ENCODE peak calls at places on chromosomes 3 and 15, in five cellular contexts. Q is CD8-positive, alpha-beta T cell; U is pancreas; N is BE2C; M is colonic mucosa. R is an unnamed sample.

GRCh38 chr3:182486459-182486858 is 306.8 kb upstream of the ATP11B start:
- DNase-seq in N (no peak), Q (no peak), U (no peak), M (no peak), R (no peak)

GRCh38 chr3:33717616-33717865 is 513 bp downstream of the CLASP2 start:
- DNase-seq in Q (peak; percentile 53), U (peak; percentile 85), N (peak; percentile 45), M (peak; percentile 82), R (peak; percentile 94)

GRCh38 chr3:170327040-170327808 is 30.3 kb upstream of the SKIL start:
- DNase-seq in M (no peak), U (no peak), N (no peak), Q (no peak), R (no peak)

GRCh38 chr15:87671289-87671688 is 585.2 kb downstream of the NTRK3 start:
- DNase-seq in N (no peak), Q (no peak), U (no peak), M (no peak), R (no peak)

GRCh38 chr3:38611866-38612265 is 37.6 kb downstream of the SCN5A start:
- DNase-seq in U (no peak), Q (no peak), M (no peak), N (no peak), R (no peak)

GRCh38 chr3:126540946-126541627 is 17.1 kb downstream of the CHST13 start:
- DNase-seq in Q (no peak), U (peak; percentile 31), N (no peak), M (no peak), R (peak; percentile 73)

GRCh38 chr3:45583021-45583851 is 11.3 kb upstream of the LIMD1 start:
- DNase-seq in M (peak; percentile 37), N (peak; percentile 56), Q (no peak), U (no peak), R (no peak)

GRCh38 chr15:31544361-31544760 is 217.7 kb downstream of the KLF13 start:
- DNase-seq in N (no peak), Q (no peak), U (no peak), M (no peak), R (no peak)

GRCh38 chr3:14429237-14429636 is 26.8 kb downstream of the SLC6A6 start:
- DNase-seq in U (no peak), M (no peak), N (no peak), Q (no peak), R (no peak)

GRCh38 chr3:145942052-145942451 is 218.9 kb downstream of the PLOD2 start:
- DNase-seq in U (no peak), N (no peak), Q (no peak), M (no peak), R (no peak)

GRCh38 chr3:124993462-124993861 is 58.9 kb upstream of the MUC13 start:
- DNase-seq in Q (no peak), U (no peak), N (no peak), M (no peak), R (no peak)

GRCh38 chr3:51968175-51968681 is 974 bp upstream of the PCBP4 start:
- DNase-seq in N (peak; percentile 57), M (no peak), U (no peak), Q (no peak), R (no peak)

GRCh38 chr3:57164217-57164605 is 942 bp downstream of the IL17RD start:
- DNase-seq in U (peak; percentile 66), Q (no peak), M (peak; percentile 31), N (no peak), R (peak; percentile 76)

GRCh38 chr3:32493437-32494414 is 8.9 kb downstream of the CMTM6 start:
- DNase-seq in M (no peak), U (no peak), Q (no peak), N (no peak), R (no peak)

GRCh38 chr3:156535162-156535627 is 19.7 kb downstream of the SSR3 start:
- DNase-seq in U (no peak), N (peak; percentile 38), Q (no peak), M (peak; percentile 23), R (peak; percentile 78)

GRCh38 chr15:72685925-72686794 is at the start of the genes BBS4 and HIGD2B:
- DNase-seq in N (peak; percentile 89), Q (peak; percentile 88), U (peak; percentile 91), M (peak; percentile 91), R (peak; percentile 93)

GRCh38 chr3:127483005-127483641 is 107.4 kb downstream of the TPRA1 start:
- DNase-seq in Q (no peak), M (no peak), N (no peak), U (peak; percentile 42), R (peak; percentile 19)

GRCh38 chr3:59809750-59810444 is 760.1 kb upstream of the CFAP20DC start:
- DNase-seq in N (peak; percentile 20), Q (no peak), M (no peak), U (no peak), R (no peak)

GRCh38 chr15:60787737-60788513 is 309.0 kb upstream of the ICE2 start:
- DNase-seq in M (no peak), N (no peak), U (no peak), Q (peak; percentile 34), R (no peak)

GRCh38 chr3:46656778-46657556 is 36.5 kb downstream of the ALS2CL start:
- DNase-seq in Q (no peak), U (no peak), M (peak; percentile 12), N (no peak), R (no peak)

GRCh38 chr15:73174171-73174570 is 121.9 kb downstream of the NEO1 start:
- DNase-seq in M (no peak), N (no peak), Q (no peak), U (no peak), R (no peak)

GRCh38 chr15:40984963-40985362 is 31.7 kb downstream of the CHAC1 start:
- DNase-seq in N (no peak), Q (no peak), M (no peak), U (no peak), R (no peak)

GRCh38 chr15:41031232-41032078 is 78.2 kb downstream of the CHAC1 start:
- DNase-seq in N (no peak), U (no peak), Q (no peak), M (no peak), R (no peak)

GRCh38 chr15:68382286-68383007 is 49.5 kb downstream of the ITGA11 start:
- DNase-seq in N (no peak), M (peak; percentile 1), Q (no peak), U (no peak), R (no peak)

GRCh38 chr15:93028632-93029612 is 60.1 kb downstream of the RGMA start:
- DNase-seq in Q (no peak), M (peak; percentile 43), U (peak; percentile 83), N (peak; percentile 55), R (peak; percentile 94)

GRCh38 chr15:60582370-60583036 is 103.6 kb upstream of the ICE2 start:
- DNase-seq in M (no peak), N (no peak), U (no peak), Q (peak; percentile 60), R (no peak)

GRCh38 chr3:62546266-62546665 is 172.9 kb upstream of the FEZF2 start:
- DNase-seq in U (no peak), Q (no peak), M (no peak), N (no peak), R (no peak)

GRCh38 chr3:70606018-70606417 is 293.6 kb upstream of the MDFIC2 start:
- DNase-seq in Q (no peak), M (no peak), N (no peak), U (no peak), R (no peak)

GRCh38 chr15:57144448-57144847 is 226.0 kb downstream of the TCF12 start:
- DNase-seq in Q (no peak), N (no peak), U (no peak), M (no peak), R (no peak)
- H3K4me1 ChIP-seq in Q (no peaks in the 10 kb centered on the region), N (peaks cover 16% of the 10 kb centered on the region), U (peaks cover 3% of the 10 kb centered on the region), M (peaks cover 3% of the 10 kb centered on the region), R (peaks cover 34% of the 10 kb centered on the region)

GRCh38 chr3:142888484-142889262 is at the start of gene PCOLCE2:
- DNase-seq in M (no peak), Q (no peak), N (peak; percentile 68), U (peak; percentile 69), R (peak; percentile 88)

GRCh38 chr3:142886938-142887337 is 1.9 kb downstream of the PCOLCE2 start:
- DNase-seq in Q (no peak), N (no peak), U (no peak), M (no peak), R (no peak)

GRCh38 chr3:142886021-142886420 is 2.9 kb downstream of the PCOLCE2 start:
- DNase-seq in N (no peak), U (no peak), M (no peak), Q (no peak), R (no peak)

GRCh38 chr3:142889263-142890014 is 556 bp upstream of the PCOLCE2 start:
- DNase-seq in U (no peak), N (no peak), M (no peak), Q (no peak), R (no peak)

DNA sequence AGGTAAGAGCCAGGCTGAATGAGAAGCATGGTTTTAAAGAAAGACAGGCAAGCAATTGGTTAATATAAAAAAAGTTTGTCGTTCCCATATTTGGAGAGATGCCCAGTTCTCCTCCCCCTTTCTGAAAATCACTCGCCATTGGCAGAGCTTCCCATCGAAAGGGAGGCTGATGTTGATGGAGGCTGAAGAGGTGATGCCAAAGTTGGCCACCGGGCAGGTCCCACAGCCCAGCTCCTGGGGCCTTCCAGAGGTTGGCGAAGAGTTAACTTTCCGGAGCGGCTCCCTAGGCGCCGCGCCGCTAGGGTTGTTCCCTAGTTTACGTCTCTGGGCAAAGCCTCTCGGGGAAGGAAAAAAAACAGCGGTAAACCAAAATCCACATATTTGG is 792 bp downstream of the PCOLCE2 start:
- DNase-seq in Q (no peak), U (peak; percentile 56), M (no peak), N (peak; percentile 86), R (no peak)
- TF ChIP-seq CTCF in Q (no peak), U (no peak), M (no peak), N (no peak), R (no peak)

GRCh38 chr15:74867562-74868458 is 5.4 kb downstream of the SCAMP2 start:
- DNase-seq in N (no peak), M (peak; percentile 69), U (no peak), Q (no peak), R (no peak)

GRCh38 chr15:74869372-74869725 is 3.8 kb downstream of the SCAMP2 start:
- DNase-seq in U (no peak), Q (no peak), M (no peak), N (no peak), R (no peak)

GRCh38 chr15:74863239-74864056 is 9.7 kb downstream of the SCAMP2 start:
- DNase-seq in Q (no peak), U (no peak), N (no peak), M (no peak), R (no peak)

GRCh38 chr15:74866090-74866489 is 7.1 kb downstream of the SCAMP2 start:
- DNase-seq in Q (no peak), U (no peak), M (no peak), N (no peak), R (no peak)

GRCh38 chr15:74865316-74865715 is 7.8 kb downstream of the SCAMP2 start:
- DNase-seq in M (no peak), Q (no peak), U (no peak), N (no peak), R (no peak)
- H3K4me1 ChIP-seq in M (peaks cover 43% of the 10 kb centered on the region), Q (peaks cover 62% of the 10 kb centered on the region), U (peaks cover 16% of the 10 kb centered on the region), N (no peaks in the 10 kb centered on the region), R (peaks cover 60% of the 10 kb centered on the region)

GRCh38 chr3:154728285-154728684 is 298.3 kb upstream of the GPR149 start:
- DNase-seq in N (no peak), U (no peak), Q (no peak), M (no peak), R (no peak)

DNA sequence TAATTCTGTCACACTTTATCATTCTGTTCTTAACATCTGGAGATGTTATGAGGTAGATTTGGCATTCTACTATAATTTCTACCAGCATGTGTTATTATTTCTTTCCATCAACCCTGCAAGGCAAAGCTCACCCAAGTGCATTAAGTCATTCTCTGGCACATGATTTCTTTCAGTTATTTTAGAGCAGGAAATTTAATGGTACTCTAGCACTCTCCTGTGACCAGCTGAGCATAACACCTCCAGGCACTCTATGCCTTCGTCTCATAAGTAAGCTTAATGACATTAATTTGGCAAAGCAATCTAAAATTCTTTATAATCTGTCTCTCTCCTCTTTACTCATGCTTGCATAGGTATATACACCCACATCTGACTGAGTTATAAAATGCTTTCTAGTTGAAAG is 300.2 kb upstream of the GPR149 start:
- DNase-seq in U (no peak), Q (no peak), M (no peak), N (no peak), R (no peak)
- TF ChIP-seq CTCF in U (no peak), Q (no peak), M (no peak), N (no peak), R (no peak)